ENCODE peak calls at places on chromosomes 6 and 20, in six cellular contexts. C is HCT116, O is fibroblast of mammary gland, Z is left ventricle myocardium inferior, R is sigmoid colon, T is dorsolateral prefrontal cortex. J is an unnamed sample.

GRCh38 chr6:5707646-5708045 is 299.1 kb downstream of the NRN1 start:
- DNase-seq in C (no peak), O (no peak), Z (no peak), R (no peak), T (no peak), J (no peak)

GRCh38 chr6:106903299-106903698 is 71.2 kb downstream of the CD24 start:
- DNase-seq in C (no peak), O (no peak), Z (no peak), R (no peak), T (no peak), J (no peak)

GRCh38 chr20:57559286-57559627 is 1.7 kb upstream of the PCK1 start:
- DNase-seq in C (no peak), O (no peak), Z (no peak), R (no peak), T (no peak), J (no peak)

GRCh38 chr6:113860165-113860955 is 3.2 kb downstream of the MARCKS start:
- DNase-seq in C (no peak), O (peak), Z (peak), R (peak), T (peak), J (no peak)

GRCh38 chr6:102154176-102154575 is 760.7 kb downstream of the GRIK2 start:
- DNase-seq in C (no peak), O (no peak), Z (no peak), R (no peak), T (no peak), J (no peak)

GRCh38 chr20:53990768-53991472 is 79.5 kb downstream of the BCAS1 start:
- DNase-seq in C (no peak), O (no peak), Z (no peak), R (no peak), T (no peak), J (no peak)

GRCh38 chr6:39210437-39210836 is 18.8 kb downstream of the KCNK5 start:
- DNase-seq in C (no peak), O (no peak), Z (no peak), R (no peak), T (no peak), J (no peak)

GRCh38 chr20:22411568-22412450 is 172.6 kb downstream of the FOXA2 start:
- DNase-seq in C (no peak), O (peak), Z (peak), R (peak), T (no peak), J (no peak)

GRCh38 chr6:22302828-22303227 is 6.0 kb upstream of the PRL start:
- DNase-seq in C (no peak), O (peak), Z (no peak), R (no peak), T (no peak), J (no peak)

GRCh38 chr20:60238992-60239655 is 280.9 kb downstream of the CDH26 start:
- DNase-seq in C (no peak), O (no peak), Z (no peak), R (no peak), T (no peak), J (no peak)

GRCh38 chr20:35004749-35005462 is 49.2 kb downstream of the MYH7B start:
- DNase-seq in C (no peak), O (no peak), Z (no peak), R (peak), T (peak), J (no peak)

GRCh38 chr6:43878127-43878634 is 108.2 kb downstream of the VEGFA start:
- DNase-seq in C (no peak), O (no peak), Z (no peak), R (no peak), T (peak), J (no peak)

GRCh38 chr20:44304383-44304782 is 6.6 kb downstream of the FITM2 start:
- DNase-seq in C (no peak), O (no peak), Z (no peak), R (no peak), T (no peak), J (no peak)

GRCh38 chr6:27472617-27473400 is at the start of gene ZNF184:
- DNase-seq in C (peak), O (peak), Z (peak), R (peak), T (peak), J (peak)

GRCh38 chr20:3819413-3820047 is 817 bp upstream of the AP5S1 start:
- DNase-seq in C (no peak), O (no peak), Z (no peak), R (peak), T (no peak), J (no peak)

GRCh38 chr6:162485464-162485863 is 242.1 kb downstream of the PRKN start:
- DNase-seq in C (no peak), O (no peak), Z (no peak), R (no peak), T (no peak), J (no peak)

GRCh38 chr6:68502946-68503345 is 132.1 kb upstream of the ADGRB3 start:
- DNase-seq in C (no peak), O (no peak), Z (no peak), R (no peak), T (no peak), J (no peak)

GRCh38 chr20:47349365-47350180 is 6.9 kb downstream of the ZMYND8 start:
- DNase-seq in C (no peak), O (no peak), Z (no peak), R (no peak), T (no peak), J (peak)

GRCh38 chr6:141653590-141653989 is 479.1 kb upstream of the GJE1 start:
- DNase-seq in C (no peak), O (peak), Z (no peak), R (no peak), T (no peak), J (peak)

GRCh38 chr20:64188682-64189529 is 24.7 kb downstream of the MYT1 start:
- DNase-seq in C (peak), O (peak), Z (no peak), R (no peak), T (no peak), J (no peak)

GRCh38 chr20:1860446-1860845 is 34.8 kb upstream of the SIRPA start:
- DNase-seq in C (no peak), O (peak), Z (no peak), R (no peak), T (no peak), J (no peak)

GRCh38 chr6:124887872-124888580 is 74.2 kb upstream of the RNF217 start:
- DNase-seq in C (no peak), O (no peak), Z (no peak), R (no peak), T (no peak), J (no peak)

GRCh38 chr6:132399376-132400074 is 1.8 kb downstream of the MOXD1 start:
- DNase-seq in C (no peak), O (peak), Z (no peak), R (no peak), T (no peak), J (no peak)

GRCh38 chr6:71386215-71386614 is 97.6 kb downstream of the OGFRL1 start:
- DNase-seq in C (no peak), O (no peak), Z (no peak), R (no peak), T (no peak), J (no peak)

DNA sequence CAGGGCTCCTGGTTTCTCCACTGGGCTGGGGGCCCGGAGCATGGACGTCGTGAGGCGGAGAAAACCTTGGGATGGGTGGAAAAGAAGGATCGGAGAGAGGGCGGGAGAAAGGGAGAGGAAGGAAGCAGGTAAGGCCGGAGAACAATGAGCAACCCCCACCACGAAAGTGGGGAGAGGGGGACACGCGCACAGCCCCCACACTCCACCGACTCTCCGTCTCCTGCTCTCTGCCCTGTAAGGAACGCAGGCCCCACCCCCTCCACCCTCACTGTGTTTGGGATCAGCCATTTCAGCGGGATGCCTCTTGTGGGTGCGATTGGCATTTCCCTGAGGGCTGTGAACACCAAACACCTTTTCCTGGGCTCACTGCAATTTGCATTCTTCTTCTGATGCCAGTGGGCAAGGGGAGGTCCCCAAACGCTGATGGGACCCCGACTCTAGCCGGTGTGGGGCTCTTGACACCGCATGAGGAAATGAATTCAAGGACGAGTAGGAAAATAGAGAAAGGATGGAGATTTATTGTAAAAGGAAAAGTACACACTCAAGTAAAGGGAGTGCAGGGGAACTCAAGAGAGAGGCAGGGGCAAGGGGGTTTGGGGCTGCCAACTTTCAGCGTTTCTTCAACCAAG is 13.0 kb upstream of the RAET1L start:
- DNase-seq in C (no peak), O (no peak), Z (no peak), R (no peak), T (no peak), J (no peak)
- H3K4me3 ChIP-seq in C (no peak), O (no peak), Z (peak), R (peak), T (peak), J (no peak)

GRCh38 chr6:16413399-16413798 is 175.0 kb downstream of the GMPR start:
- DNase-seq in C (no peak), O (no peak), Z (no peak), R (no peak), T (no peak), J (no peak)
- TF ChIP-seq CTCF in C (no peak), O (no peak), Z (no peak), R (no peak), T (no peak), J (no peak)

GRCh38 chr6:871503-871902 is 178.6 kb upstream of the EXOC2 start:
- DNase-seq in C (no peak), O (no peak), Z (no peak), R (no peak), T (no peak), J (no peak)

GRCh38 chr6:878179-878578 is 185.2 kb upstream of the EXOC2 start:
- DNase-seq in C (no peak), O (no peak), Z (no peak), R (no peak), T (no peak), J (no peak)

GRCh38 chr6:872570-873125 is 179.7 kb upstream of the EXOC2 start:
- DNase-seq in C (no peak), O (no peak), Z (no peak), R (no peak), T (no peak), J (no peak)

DNA sequence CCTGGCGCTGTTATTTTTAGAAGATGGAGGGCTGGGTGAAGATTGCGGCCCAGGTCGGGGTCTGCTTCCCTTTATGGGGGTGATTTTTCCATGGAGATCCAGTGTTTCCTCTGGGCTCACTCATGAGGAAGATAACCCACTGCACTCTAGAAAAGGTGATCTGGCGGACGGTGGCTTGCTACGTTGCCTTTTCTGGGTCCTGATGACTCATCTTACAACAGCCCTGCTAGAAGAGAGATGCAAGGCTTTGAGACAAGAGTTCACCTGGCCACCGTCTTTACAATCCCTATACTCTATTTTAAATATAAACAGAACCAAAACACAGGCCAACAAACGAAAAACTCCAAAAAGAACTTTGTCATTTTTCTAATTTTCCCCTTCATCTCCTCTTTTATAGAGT is 182.1 kb upstream of the EXOC2 start:
- DNase-seq in C (no peak), O (no peak), Z (no peak), R (no peak), T (no peak), J (no peak)
- H3K4me3 ChIP-seq in C (no peak), O (no peak), Z (no peak), R (no peak), T (no peak), J (no peak)

GRCh38 chr20:31547017-31547675 is 32.9 kb downstream of the HM13 start:
- DNase-seq in C (peak), O (peak), Z (peak), R (peak), T (peak), J (peak)
- TF ChIP-seq CTCF in C (peak), O (no peak), Z (peak), R (no peak), T (peak), J (no peak)

DNA sequence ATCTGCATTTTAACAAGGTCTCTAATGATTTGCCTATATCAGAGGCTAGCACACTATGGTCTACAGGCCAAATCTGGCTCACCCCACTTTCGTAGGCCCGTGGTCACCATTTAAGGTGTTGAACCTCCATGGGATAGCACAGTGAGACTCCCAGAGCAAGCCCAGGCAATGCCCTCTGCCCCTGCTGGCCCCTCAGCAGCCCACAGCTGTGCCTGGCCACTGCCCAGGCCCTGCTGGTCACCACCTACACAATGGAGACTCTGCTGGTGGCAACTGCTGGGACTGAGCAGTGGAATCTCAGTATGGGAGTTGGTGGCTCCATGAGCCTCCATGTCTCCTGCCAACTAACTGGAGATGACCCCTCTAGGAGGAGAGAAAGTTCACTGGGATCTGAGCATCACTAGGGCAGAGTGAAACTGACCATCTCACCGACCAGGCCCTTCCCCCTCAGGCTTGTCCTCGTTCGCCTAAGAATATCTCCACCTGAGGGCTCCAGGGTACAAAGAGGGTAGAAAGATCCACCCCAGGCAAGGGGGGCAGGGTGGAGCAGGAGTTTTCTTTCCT is 2.3 kb downstream of the ANKRD66 start:
- DNase-seq in C (no peak), O (no peak), Z (no peak), R (no peak), T (no peak), J (no peak)
- H3K4me3 ChIP-seq in C (no peak), O (no peak), Z (no peak), R (no peak), T (no peak), J (no peak)

DNA sequence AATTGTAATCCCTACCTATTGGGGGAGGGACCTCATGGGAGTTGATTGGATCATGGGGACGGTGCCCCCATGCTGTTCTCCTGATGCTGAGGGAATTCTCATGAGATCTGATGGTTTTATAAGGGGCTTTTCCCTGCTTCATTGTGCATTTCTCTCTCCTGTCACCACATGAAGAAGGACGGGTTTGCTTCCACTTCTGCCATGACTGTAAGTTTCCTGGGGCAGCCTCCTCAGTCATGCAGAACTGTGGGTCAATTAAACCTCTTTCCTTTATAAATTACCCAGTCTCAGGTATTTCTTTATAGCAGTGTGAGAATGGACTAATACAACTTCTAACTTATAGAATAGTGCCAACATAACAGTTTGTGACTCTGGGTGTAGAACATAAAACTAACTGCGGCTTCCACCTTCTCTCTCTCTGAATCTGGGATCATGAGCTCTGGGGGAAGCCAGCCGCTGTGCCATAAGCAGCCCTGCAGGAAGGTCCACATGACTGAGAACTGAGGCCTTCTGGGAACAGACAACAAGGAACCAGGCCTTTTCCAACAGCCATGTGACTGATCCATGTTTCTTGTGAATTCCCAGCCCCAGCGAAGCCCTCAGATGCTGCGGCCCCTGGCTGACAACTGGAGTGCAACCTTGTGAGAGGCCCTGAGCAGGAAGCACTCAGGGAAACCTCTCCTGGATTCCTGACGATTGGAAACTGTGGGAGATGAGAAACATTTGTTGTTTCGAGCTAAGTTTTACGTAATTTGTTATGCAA is 3.4 kb upstream of the HLA-A start:
- DNase-seq in C (no peak), O (no peak), Z (no peak), R (no peak), T (no peak), J (no peak)
- TF ChIP-seq CTCF in C (no peak), O (no peak), Z (no peak), R (no peak), T (no peak), J (no peak)

GRCh38 chr20:24472426-24472825 is 3.0 kb downstream of the SYNDIG1 start:
- DNase-seq in C (no peak), O (no peak), Z (no peak), R (no peak), T (no peak), J (no peak)

GRCh38 chr20:24468401-24469115 is 871 bp upstream of the SYNDIG1 start:
- DNase-seq in C (no peak), O (no peak), Z (no peak), R (no peak), T (peak), J (no peak)

GRCh38 chr20:24469116-24470030 is at the start of gene SYNDIG1:
- DNase-seq in C (no peak), O (no peak), Z (peak), R (peak), T (peak), J (no peak)

GRCh38 chr20:24470031-24470781 is 777 bp downstream of the SYNDIG1 start:
- DNase-seq in C (no peak), O (no peak), Z (no peak), R (peak), T (peak), J (peak)

DNA sequence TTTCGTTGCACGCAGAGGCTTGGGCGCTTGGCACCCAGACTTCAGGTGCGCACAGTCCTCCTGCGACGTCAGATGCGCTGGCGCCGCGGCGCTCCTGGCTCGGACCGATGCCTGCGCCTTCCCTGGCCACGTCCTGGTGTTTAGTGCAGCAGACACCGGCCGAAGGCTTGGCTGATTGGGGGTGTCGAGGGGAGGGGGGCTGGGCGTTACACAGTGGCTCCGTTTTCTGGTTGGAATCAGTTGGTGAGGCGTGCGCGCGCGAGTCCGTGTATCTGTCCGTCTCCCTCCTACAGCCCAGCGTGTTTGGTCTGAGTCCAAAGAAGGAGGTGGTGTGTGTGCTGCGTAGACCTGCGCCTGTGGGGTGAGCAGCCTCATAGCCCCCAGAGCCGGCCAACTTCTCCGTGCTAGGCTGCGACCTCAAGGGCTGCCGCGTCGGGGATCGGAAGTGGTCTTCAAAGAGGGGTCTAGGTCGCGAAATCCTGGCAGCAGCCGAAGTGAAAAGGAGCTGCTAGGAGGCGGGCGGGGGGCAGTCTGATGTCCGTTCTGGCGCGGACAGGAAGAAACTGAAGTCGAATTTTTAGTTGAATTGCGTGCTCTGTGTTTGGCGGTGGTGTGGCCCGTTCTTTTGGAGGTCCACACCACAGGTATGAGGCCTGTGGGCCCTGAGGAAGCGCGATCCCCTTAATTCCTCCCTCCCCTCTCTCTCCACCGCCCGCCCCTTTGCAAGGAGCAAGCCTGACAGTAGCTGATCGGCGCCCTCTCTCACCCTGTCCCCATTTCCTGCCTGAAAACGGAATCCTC is 1.6 kb downstream of the SYNDIG1 start:
- DNase-seq in C (no peak), O (no peak), Z (no peak), R (peak), T (peak), J (peak)
- H3K4me3 ChIP-seq in C (no peak), O (no peak), Z (peak), R (peak), T (peak), J (peak)

DNA sequence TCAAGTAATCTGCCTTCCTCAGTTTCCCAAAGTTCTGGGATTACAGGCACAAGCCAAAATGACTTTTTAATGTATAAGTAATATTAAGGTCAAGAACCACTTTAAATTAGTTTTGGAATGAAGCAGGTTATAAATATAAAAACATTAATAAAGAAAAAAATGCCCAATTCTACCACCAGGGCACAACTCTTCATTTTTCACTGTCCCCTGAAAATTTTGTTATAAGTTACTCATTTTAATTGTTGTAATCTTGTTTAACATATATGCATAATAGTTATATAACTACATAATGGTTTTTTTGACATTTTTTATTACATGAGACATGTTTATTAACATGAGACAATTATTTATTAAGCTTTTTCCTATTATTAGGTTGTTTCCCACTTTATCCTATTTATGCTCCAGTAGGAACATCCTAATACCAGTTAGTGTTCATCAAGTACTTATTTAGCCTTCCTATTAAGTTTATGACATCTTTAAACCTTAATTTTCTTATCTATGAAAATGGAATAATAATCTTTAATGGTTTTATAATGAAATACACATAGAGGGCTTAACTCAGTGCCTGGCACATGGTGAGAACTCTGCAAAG is 182.1 kb upstream of the SCGN start:
- DNase-seq in C (no peak), O (no peak), Z (no peak), R (no peak), T (no peak), J (no peak)
- TF ChIP-seq CTCF in C (peak), O (peak), Z (peak), R (peak), T (no peak), J (no peak)

J was measured in foreskin fibroblast.